ENCODE peak calls at places on chromosomes 2 and 18, in four cellular contexts. R, L, E and H are unnamed samples.

GRCh38 chr2:59389240-59389639 is 1148.1 kb upstream of the FANCL start:
- DNase-seq in R (no peak), L (no peak), E (no peak), H (no peak)

GRCh38 chr18:497688-498087 is 2.8 kb downstream of the COLEC12 start:
- DNase-seq in L (no peak), R (no peak), E (no peak), H (no peak)

GRCh38 chr2:16069663-16069932 is 129.2 kb downstream of the MYCN start:
- DNase-seq in R (no peak), E (no peak), L (peak; percentile 97), H (no peak)

GRCh38 chr2:160510617-160511016 is 17.0 kb upstream of the RBMS1 start:
- DNase-seq in L (no peak), E (no peak), R (no peak), H (no peak)

GRCh38 chr2:225157052-225157451 is 114.8 kb upstream of the DOCK10 start:
- DNase-seq in L (no peak), R (no peak), E (no peak), H (no peak)

GRCh38 chr2:43689999-43690398 is 13.8 kb upstream of the C1GALT1C1L start:
- DNase-seq in L (no peak), E (no peak), R (no peak), H (no peak)

GRCh38 chr2:26692814-26693286 is 328 bp downstream of the KCNK3 start:
- DNase-seq in E (no peak), L (no peak), R (no peak), H (no peak)

GRCh38 chr2:46634905-46635304 is 155.5 kb downstream of the TMEM247 start:
- DNase-seq in L (no peak), R (no peak), E (no peak), H (no peak)

GRCh38 chr2:181859123-181859522 is 32.4 kb upstream of the ITPRID2 start:
- DNase-seq in E (no peak), L (no peak), R (no peak), H (no peak)

GRCh38 chr2:44358498-44358897 is 2.8 kb downstream of the PREPL start:
- DNase-seq in L (no peak), E (no peak), R (peak; percentile 9), H (no peak)

GRCh38 chr2:162092656-162093556 is 18.9 kb upstream of the DPP4 start:
- DNase-seq in L (no peak), E (no peak), R (no peak), H (no peak)

GRCh38 chr18:48540329-48541025 is 1.6 kb downstream of the CTIF start:
- DNase-seq in R (peak; percentile 77), L (peak; percentile 57), E (peak; percentile 71), H (peak; percentile 70)

DNA sequence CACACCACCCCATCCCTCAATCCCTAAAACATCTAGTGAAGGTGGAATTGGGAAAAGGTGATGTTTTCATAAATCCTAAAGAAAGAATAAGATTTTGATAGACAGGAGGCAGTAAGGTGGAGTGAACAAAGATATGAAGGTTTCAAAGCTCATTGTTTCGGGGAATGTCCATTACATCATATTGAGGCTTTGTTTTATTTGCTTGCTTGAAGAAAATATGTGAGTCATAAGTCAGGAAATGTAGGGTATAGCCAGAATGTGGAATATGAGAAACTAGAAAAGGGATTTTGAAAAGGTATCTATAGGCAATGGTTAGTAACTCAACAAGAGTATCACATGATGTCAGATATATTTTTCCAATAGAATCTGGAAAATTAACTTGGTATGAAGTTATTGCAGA is 1178.5 kb upstream of the ACVR2A start:
- DNase-seq in L (no peak), R (no peak), E (no peak), H (no peak)
- TF ChIP-seq GABPA in L (no peak), R (no peak), E (no peak), H (no peak)

GRCh38 chr2:64463784-64464183 is 9.8 kb downstream of the LGALSL start:
- DNase-seq in E (no peak), R (no peak), L (no peak), H (no peak)

GRCh38 chr2:64462940-64463339 is 9.0 kb downstream of the LGALSL start:
- DNase-seq in L (no peak), E (no peak), R (no peak), H (no peak)

GRCh38 chr2:64459575-64459974 is 5.6 kb downstream of the LGALSL start:
- DNase-seq in L (no peak), E (no peak), R (no peak), H (no peak)

GRCh38 chr2:64461271-64462058 is 7.5 kb downstream of the LGALSL start:
- DNase-seq in R (no peak), E (no peak), L (no peak), H (no peak)

GRCh38 chr2:64462171-64462570 is 8.2 kb downstream of the LGALSL start:
- DNase-seq in R (no peak), E (no peak), L (no peak), H (no peak)
- TF ChIP-seq GABPA in R (no peak), E (no peak), L (no peak), H (no peak)

GRCh38 chr2:126656311-126657145 is 570 bp downstream of the GYPC start:
- DNase-seq in E (peak; percentile 75), L (no peak), R (peak; percentile 66), H (peak; percentile 67)
- TF ChIP-seq GABPA in E (no peak), L (no peak), R (peak; percentile 9), H (no peak)

GRCh38 chr2:100274566-100275199 is 47.6 kb downstream of the LONRF2 start:
- DNase-seq in L (no peak), R (no peak), E (no peak), H (no peak)

GRCh38 chr2:100273387-100273786 is 48.9 kb downstream of the LONRF2 start:
- DNase-seq in L (no peak), E (no peak), R (no peak), H (no peak)

GRCh38 chr2:100274076-100274475 is 48.2 kb downstream of the LONRF2 start:
- DNase-seq in L (no peak), E (no peak), R (no peak), H (no peak)

GRCh38 chr2:100276716-100277115 is 45.6 kb downstream of the LONRF2 start:
- DNase-seq in L (no peak), R (no peak), E (peak; percentile 29), H (no peak)

DNA sequence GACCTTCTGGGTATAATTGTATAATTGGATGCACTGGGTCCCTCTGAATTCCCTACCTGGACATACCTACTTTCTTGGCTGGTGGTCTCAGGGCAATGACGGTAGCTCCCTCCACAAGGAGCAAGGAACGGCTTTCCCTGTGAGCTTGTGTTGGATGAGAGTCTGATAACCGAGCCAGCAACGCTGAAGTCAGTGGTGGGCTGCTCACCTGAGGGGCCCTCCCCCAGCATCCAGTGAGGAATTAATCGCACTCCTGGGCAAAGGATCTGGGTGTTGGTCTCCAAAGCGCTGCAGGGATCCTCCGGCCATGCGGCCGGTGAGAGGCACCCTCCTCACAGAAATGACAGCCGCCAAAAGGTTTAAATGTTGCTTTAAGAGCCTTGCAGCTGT is 47.1 kb downstream of the LONRF2 start:
- DNase-seq in E (no peak), R (no peak), L (no peak), H (no peak)
- TF ChIP-seq GABPA in E (no peak), R (no peak), L (no peak), H (no peak)

GRCh38 chr2:110677080-110677479 is 783 bp downstream of the BUB1 start:
- DNase-seq in L (no peak), E (no peak), R (no peak), H (no peak)

GRCh38 chr2:110679865-110680264 is 2.0 kb upstream of the BUB1 start:
- DNase-seq in E (no peak), L (no peak), R (no peak), H (no peak)

GRCh38 chr2:110677530-110678456 is at the start of gene BUB1:
- DNase-seq in E (peak; percentile 98), L (peak; percentile 97), R (peak; percentile 98), H (peak; percentile 100)

GRCh38 chr2:110678457-110679336 is 834 bp upstream of the BUB1 start:
- DNase-seq in R (peak; percentile 49), L (no peak), E (no peak), H (peak; percentile 32)

DNA sequence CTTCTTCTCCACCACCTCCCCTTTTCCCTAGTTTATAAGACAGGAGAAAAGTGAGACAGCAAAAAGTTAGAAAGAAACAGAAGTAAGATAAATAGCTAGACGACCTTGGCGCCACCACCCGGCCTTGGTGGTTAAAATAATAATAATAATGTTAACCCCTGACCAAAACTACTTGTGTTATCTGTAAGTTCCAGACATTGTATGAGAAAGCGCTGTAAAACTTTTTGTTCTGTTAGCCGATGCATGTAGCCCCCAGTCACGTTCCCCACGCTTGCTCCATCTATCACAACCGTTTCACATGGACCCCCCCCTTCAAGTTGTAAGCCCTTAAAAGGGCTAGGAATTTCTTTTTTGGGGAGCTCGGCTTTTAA is 1.5 kb upstream of the BUB1 start:
- DNase-seq in L (no peak), R (peak; percentile 46), E (no peak), H (peak; percentile 49)
- TF ChIP-seq GABPA in L (no peak), R (no peak), E (no peak), H (no peak)

DNA sequence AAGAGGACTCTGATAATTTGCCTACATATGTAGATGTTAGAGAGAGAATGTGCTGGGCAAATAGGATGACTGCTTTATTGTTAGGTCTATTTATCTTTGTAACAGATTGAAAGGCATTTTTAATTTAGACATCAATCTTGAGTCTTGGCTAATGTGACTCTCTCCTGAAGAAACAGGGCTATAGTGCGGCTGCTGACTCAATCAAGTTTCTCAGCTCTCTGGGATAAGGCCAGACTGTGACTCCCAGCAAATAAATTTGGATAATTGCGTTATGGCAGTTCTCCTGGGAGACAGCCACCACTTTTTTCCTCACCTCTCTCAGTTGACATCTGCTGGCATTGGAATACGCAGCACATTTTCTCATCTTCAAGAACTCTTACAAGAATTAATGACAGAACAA is 1101.3 kb downstream of the CBLN2 start:
- DNase-seq in L (no peak), E (no peak), R (no peak), H (no peak)
- TF ChIP-seq GABPA in L (no peak), E (no peak), R (no peak), H (no peak)

GRCh38 chr2:187986392-187987105 is 305.1 kb upstream of the GULP1 start:
- DNase-seq in L (no peak), R (no peak), E (no peak), H (no peak)

GRCh38 chr2:187982668-187983067 is 309.0 kb upstream of the GULP1 start:
- DNase-seq in R (peak; percentile 2), L (no peak), E (no peak), H (no peak)

GRCh38 chr2:187985195-187985594 is 306.5 kb upstream of the GULP1 start:
- DNase-seq in L (no peak), E (no peak), R (no peak), H (no peak)

GRCh38 chr2:187988348-187988747 is 303.3 kb upstream of the GULP1 start:
- DNase-seq in R (no peak), E (no peak), L (no peak), H (no peak)

GRCh38 chr2:187985923-187986322 is 305.8 kb upstream of the GULP1 start:
- DNase-seq in R (no peak), L (no peak), E (no peak), H (no peak)
- TF ChIP-seq GABPA in R (no peak), L (no peak), E (no peak), H (no peak)

GRCh38 chr2:82796132-82796531 is 1662.9 kb downstream of the SUCLG1 start:
- DNase-seq in E (no peak), L (no peak), R (no peak), H (no peak)

GRCh38 chr2:82790277-82791021 is 1668.6 kb downstream of the SUCLG1 start:
- DNase-seq in L (peak; percentile 7), E (no peak), R (no peak), H (no peak)

GRCh38 chr2:82797469-82797868 is 1661.6 kb downstream of the SUCLG1 start:
- DNase-seq in L (no peak), E (no peak), R (no peak), H (no peak)

GRCh38 chr2:82792316-82792715 is 1666.8 kb downstream of the SUCLG1 start:
- DNase-seq in L (no peak), E (no peak), R (no peak), H (no peak)

GRCh38 chr2:82795446-82795845 is 1663.6 kb downstream of the SUCLG1 start:
- DNase-seq in E (no peak), R (no peak), L (no peak), H (no peak)
- TF ChIP-seq GABPA in E (no peak), R (no peak), L (no peak), H (no peak)